ENCODE peak calls at places on chromosomes 2 and 18, in eight cellular contexts. F is nephron progenitor cell, Z is OCI-LY7, U is uterus, H is GM12865, V is fibroblast of mammary gland, A is left lung, Q is RWPE1. T is an unnamed sample.

GRCh38 chr18:56124186-56124585 is 514.2 kb downstream of the TXNL1 start:
- DNase-seq in H (no peak), V (peak; percentile 87), F (no peak), Z (no peak), Q (peak; percentile 10), A (no peak), U (no peak), T (no peak)

GRCh38 chr2:121746071-121746578 is 9.3 kb upstream of the TSN start:
- DNase-seq in H (no peak), Q (no peak), U (no peak), Z (no peak), V (no peak), A (no peak), F (no peak), T (no peak)

GRCh38 chr2:111905990-111906735 is 7.8 kb downstream of the MERTK start:
- DNase-seq in A (no peak), H (peak; percentile 55), F (no peak), U (no peak), Z (peak; percentile 57), Q (no peak), V (no peak), T (no peak)

GRCh38 chr2:185771396-185771795 is 32.8 kb downstream of the FSIP2 start:
- DNase-seq in V (no peak), H (no peak), Z (no peak), F (no peak), Q (no peak), U (no peak), A (peak; percentile 2), T (no peak)

GRCh38 chr18:13551305-13551603 is 175.1 kb downstream of the FAM210A start:
- DNase-seq in F (no peak), Z (no peak), V (no peak), A (no peak), Q (no peak), H (no peak), U (no peak), T (no peak)

GRCh38 chr2:98026292-98026691 is 30.5 kb upstream of the TMEM131 start:
- DNase-seq in V (no peak), U (no peak), H (no peak), Q (no peak), F (no peak), A (no peak), Z (no peak), T (no peak)

GRCh38 chr2:155404433-155405002 is 706.0 kb downstream of the KCNJ3 start:
- DNase-seq in Z (peak; percentile 2), A (no peak), U (no peak), V (no peak), H (no peak), Q (no peak), F (no peak), T (no peak)

GRCh38 chr18:59921384-59921891 is 21.6 kb downstream of the PMAIP1 start:
- DNase-seq in V (peak; percentile 67), A (no peak), U (no peak), Q (no peak), H (peak; percentile 83), F (no peak), Z (no peak), T (no peak)

GRCh38 chr18:38493991-38494559 is 928.5 kb upstream of the CELF4 start:
- DNase-seq in V (no peak), U (no peak), H (peak; percentile 43), Z (no peak), F (no peak), Q (no peak), A (no peak), T (no peak)

GRCh38 chr2:64165696-64166095 is 21.5 kb upstream of the PELI1 start:
- DNase-seq in A (no peak), H (no peak), F (no peak), Q (no peak), U (no peak), V (peak; percentile 74), Z (no peak), T (no peak)

GRCh38 chr2:236828002-236828401 is 257.7 kb upstream of the COPS8 start:
- DNase-seq in Z (no peak), A (no peak), V (no peak), Q (no peak), F (no peak), U (no peak), H (no peak), T (no peak)

GRCh38 chr2:183250472-183250871 is 126.2 kb downstream of the NUP35 start:
- DNase-seq in U (no peak), Z (no peak), H (no peak), A (no peak), F (no peak), Q (no peak), V (peak; percentile 25), T (no peak)

GRCh38 chr2:197306691-197307030 is 3.9 kb downstream of the ANKRD44 start:
- DNase-seq in F (no peak), V (no peak), U (no peak), H (peak; percentile 63), A (peak; percentile 69), Q (no peak), Z (peak; percentile 69), T (no peak)

GRCh38 chr2:132439703-132440398 is 23.2 kb downstream of the GPR39 start:
- DNase-seq in A (no peak), F (no peak), Q (peak; percentile 30), U (no peak), H (no peak), V (peak; percentile 57), Z (no peak), T (no peak)

GRCh38 chr2:132438650-132439030 is 22.0 kb downstream of the GPR39 start:
- DNase-seq in A (no peak), F (no peak), Q (peak; percentile 94), V (peak; percentile 93), H (no peak), U (no peak), Z (no peak), T (no peak)

GRCh38 chr2:132441051-132441450 is 24.4 kb downstream of the GPR39 start:
- DNase-seq in A (no peak), U (no peak), Q (no peak), Z (no peak), H (no peak), F (no peak), V (no peak), T (no peak)

GRCh38 chr2:132443106-132443505 is 26.5 kb downstream of the GPR39 start:
- DNase-seq in F (no peak), U (no peak), Z (no peak), H (no peak), Q (no peak), A (no peak), V (no peak), T (no peak)

DNA sequence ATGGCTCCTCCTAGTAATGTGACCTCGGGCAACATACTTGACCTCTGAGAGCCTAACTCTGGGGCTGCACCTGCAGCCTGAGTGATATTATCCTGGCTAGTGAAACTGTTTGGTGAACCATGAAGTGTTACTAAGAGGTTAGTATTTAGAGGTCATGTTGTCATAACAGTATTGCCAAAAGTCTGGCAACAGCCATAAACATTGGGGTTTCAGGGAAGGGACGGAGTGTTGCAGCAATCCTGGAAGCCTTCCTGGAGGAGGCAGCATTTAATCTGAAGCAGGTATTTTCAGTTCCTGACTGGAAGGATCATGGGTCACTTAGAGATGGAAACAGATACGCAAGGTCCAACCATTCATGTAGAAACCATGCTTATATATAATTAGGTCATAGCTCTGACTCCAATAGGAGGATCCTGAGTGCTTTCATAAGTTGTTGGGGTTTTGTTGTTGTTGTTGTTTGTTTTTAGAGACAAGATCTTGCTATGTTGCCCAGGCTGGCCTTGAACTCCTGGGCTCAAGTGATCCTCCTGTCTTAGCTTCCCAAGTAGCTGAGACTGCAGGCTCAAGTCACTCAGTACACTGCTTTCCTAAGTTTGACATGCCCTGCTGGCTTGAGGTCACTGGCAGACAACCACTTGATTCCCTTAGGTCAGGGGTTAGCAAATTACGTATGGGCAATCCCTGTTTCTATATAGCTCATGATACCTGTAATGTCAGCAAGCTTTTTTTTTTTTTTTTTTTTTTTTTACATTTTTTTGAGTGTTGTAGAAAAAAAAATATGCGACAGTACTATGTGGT is 21.4 kb downstream of the GPR39 start:
- DNase-seq in V (no peak), A (no peak), Q (peak; percentile 20), H (no peak), Z (no peak), U (no peak), F (no peak), T (no peak)
- TF ChIP-seq CTCF in V (no peak), A (no peak), Q (no peak), H (no peak), Z (no peak), U (no peak), F (no peak), T (no peak)

DNA sequence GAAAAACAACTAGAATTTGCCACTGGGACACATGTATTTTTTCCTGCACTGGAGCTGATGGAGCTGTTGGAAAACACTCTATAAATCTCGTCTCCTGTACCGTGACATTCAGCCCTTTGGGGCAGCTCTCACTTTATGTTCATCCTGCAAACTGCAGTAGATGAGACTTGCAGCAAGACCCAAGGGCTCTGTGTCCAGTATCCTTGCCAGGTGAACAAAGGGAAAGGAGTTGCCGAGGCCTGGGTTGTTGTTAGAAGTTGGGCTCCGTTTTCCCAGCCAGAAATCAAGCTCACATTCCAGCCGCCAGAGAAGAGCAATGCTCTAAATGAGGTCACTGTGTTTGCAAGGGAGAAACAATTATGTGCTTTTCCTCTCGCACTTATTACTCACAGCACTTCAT is 285.1 kb downstream of the SLC4A3 start:
- DNase-seq in Q (no peak), A (no peak), H (no peak), Z (no peak), U (peak; percentile 61), F (peak; percentile 15), V (peak; percentile 65), T (no peak)
- TF ChIP-seq CTCF in Q (no peak), A (no peak), H (no peak), Z (no peak), U (peak; percentile 45), F (no peak), V (peak; percentile 55), T (no peak)

GRCh38 chr18:51559902-51560287 is 362.4 kb upstream of the MEX3C start:
- DNase-seq in Z (no peak), A (no peak), V (no peak), H (no peak), Q (no peak), F (no peak), U (no peak), T (no peak)
- TF ChIP-seq CTCF in Z (no peak), A (no peak), V (no peak), H (no peak), Q (no peak), F (no peak), U (no peak), T (no peak)

GRCh38 chr2:224611938-224612337 is 26.8 kb upstream of the CUL3 start:
- DNase-seq in A (no peak), Q (no peak), V (no peak), F (no peak), U (no peak), H (peak; percentile 20), Z (peak; percentile 80), T (no peak)
- TF ChIP-seq CTCF in A (no peak), Q (no peak), V (no peak), F (no peak), U (no peak), H (peak; percentile 30), Z (peak; percentile 93), T (no peak)

GRCh38 chr2:43226558-43226954 is at the start of gene ZFP36L2:
- DNase-seq in U (peak; percentile 97), Q (peak; percentile 98), A (peak; percentile 99), H (peak; percentile 98), V (peak; percentile 90), Z (peak; percentile 97), F (peak; percentile 92), T (peak; percentile 93)
- TF ChIP-seq CTCF in U (no peak), Q (no peak), A (peak; percentile 17), H (no peak), V (no peak), Z (no peak), F (no peak), T (no peak)